ENCODE peak calls at places on chromosomes 11 and 22, in seven cellular contexts. One of them, this sample, is unnamed.

GRCh38 chr11:74070713-74071506 is 62.0 kb upstream of the UCP3 start:
- DNase-seq in cardiac muscle cell: no peak
- DNase-seq in heart left ventricle: no peak
- DNase-seq in choroid plexus epithelial cell: peak; percentile 28
- DNase-seq in dorsolateral prefrontal cortex: no peak
- DNase-seq in PC-3: peak; percentile 70
- DNase-seq in AG04450: no peak
- DNase-seq in this sample: no peak

GRCh38 chr11:7046474-7046873 is 26.2 kb downstream of the NLRP14 start:
- DNase-seq in dorsolateral prefrontal cortex: no peak
- DNase-seq in AG04450: peak; percentile 37
- DNase-seq in PC-3: no peak
- DNase-seq in cardiac muscle cell: no peak
- DNase-seq in heart left ventricle: no peak
- DNase-seq in choroid plexus epithelial cell: peak; percentile 54
- DNase-seq in this sample: no peak

GRCh38 chr11:11148598-11148997 is 204.5 kb downstream of the CSNK2A3 start:
- DNase-seq in PC-3: no peak
- DNase-seq in dorsolateral prefrontal cortex: no peak
- DNase-seq in choroid plexus epithelial cell: no peak
- DNase-seq in cardiac muscle cell: no peak
- DNase-seq in AG04450: no peak
- DNase-seq in heart left ventricle: no peak
- DNase-seq in this sample: no peak

GRCh38 chr11:8105133-8105532 is 24.1 kb downstream of the TUB start:
- DNase-seq in choroid plexus epithelial cell: no peak
- DNase-seq in heart left ventricle: no peak
- DNase-seq in PC-3: no peak
- DNase-seq in AG04450: no peak
- DNase-seq in cardiac muscle cell: no peak
- DNase-seq in dorsolateral prefrontal cortex: no peak
- DNase-seq in this sample: no peak

GRCh38 chr22:34105461-34106062 is 185.3 kb upstream of the LARGE1 start:
- DNase-seq in AG04450: no peak
- DNase-seq in cardiac muscle cell: peak; percentile 69
- DNase-seq in dorsolateral prefrontal cortex: peak; percentile 51
- DNase-seq in heart left ventricle: peak; percentile 31
- DNase-seq in PC-3: peak; percentile 9
- DNase-seq in choroid plexus epithelial cell: no peak
- DNase-seq in this sample: no peak

GRCh38 chr11:122642472-122642922 is 13.0 kb upstream of the UBASH3B start:
- DNase-seq in AG04450: no peak
- DNase-seq in cardiac muscle cell: peak; percentile 15
- DNase-seq in dorsolateral prefrontal cortex: no peak
- DNase-seq in choroid plexus epithelial cell: peak; percentile 72
- DNase-seq in heart left ventricle: no peak
- DNase-seq in PC-3: peak; percentile 98
- DNase-seq in this sample: peak; percentile 94

GRCh38 chr11:119694334-119694733 is 34.7 kb downstream of the NECTIN1 start:
- DNase-seq in heart left ventricle: no peak
- DNase-seq in dorsolateral prefrontal cortex: no peak
- DNase-seq in choroid plexus epithelial cell: peak; percentile 21
- DNase-seq in AG04450: no peak
- DNase-seq in PC-3: no peak
- DNase-seq in cardiac muscle cell: no peak
- DNase-seq in this sample: no peak

GRCh38 chr11:3160252-3161031 is 4.7 kb downstream of the OSBPL5 start:
- DNase-seq in cardiac muscle cell: peak; percentile 96
- DNase-seq in heart left ventricle: peak; percentile 89
- DNase-seq in choroid plexus epithelial cell: peak; percentile 96
- DNase-seq in PC-3: no peak
- DNase-seq in dorsolateral prefrontal cortex: peak; percentile 94
- DNase-seq in AG04450: peak; percentile 79
- DNase-seq in this sample: peak; percentile 98

GRCh38 chr11:110908401-110909106 is 196.3 kb upstream of the ARHGAP20 start:
- DNase-seq in PC-3: peak; percentile 60
- DNase-seq in cardiac muscle cell: no peak
- DNase-seq in dorsolateral prefrontal cortex: no peak
- DNase-seq in AG04450: peak; percentile 68
- DNase-seq in choroid plexus epithelial cell: peak; percentile 95
- DNase-seq in heart left ventricle: no peak
- DNase-seq in this sample: no peak

GRCh38 chr22:40716116-40716515 is 36.8 kb downstream of the MCHR1 start:
- DNase-seq in cardiac muscle cell: no peak
- DNase-seq in choroid plexus epithelial cell: no peak
- DNase-seq in heart left ventricle: no peak
- DNase-seq in AG04450: no peak
- DNase-seq in dorsolateral prefrontal cortex: no peak
- DNase-seq in PC-3: peak; percentile 46
- DNase-seq in this sample: no peak

GRCh38 chr22:40712311-40712710 is 33.0 kb downstream of the MCHR1 start:
- DNase-seq in dorsolateral prefrontal cortex: no peak
- DNase-seq in PC-3: no peak
- DNase-seq in cardiac muscle cell: no peak
- DNase-seq in AG04450: no peak
- DNase-seq in choroid plexus epithelial cell: no peak
- DNase-seq in heart left ventricle: no peak
- DNase-seq in this sample: no peak

GRCh38 chr22:40718250-40719204 is 39.2 kb downstream of the MCHR1 start:
- DNase-seq in AG04450: no peak
- DNase-seq in choroid plexus epithelial cell: no peak
- DNase-seq in PC-3: no peak
- DNase-seq in dorsolateral prefrontal cortex: no peak
- DNase-seq in cardiac muscle cell: no peak
- DNase-seq in heart left ventricle: no peak
- DNase-seq in this sample: no peak

GRCh38 chr22:40709752-40710413 is 30.6 kb downstream of the MCHR1 start:
- DNase-seq in AG04450: peak; percentile 65
- DNase-seq in heart left ventricle: peak; percentile 56
- DNase-seq in choroid plexus epithelial cell: peak; percentile 61
- DNase-seq in dorsolateral prefrontal cortex: no peak
- DNase-seq in PC-3: no peak
- DNase-seq in cardiac muscle cell: no peak
- DNase-seq in this sample: no peak

DNA sequence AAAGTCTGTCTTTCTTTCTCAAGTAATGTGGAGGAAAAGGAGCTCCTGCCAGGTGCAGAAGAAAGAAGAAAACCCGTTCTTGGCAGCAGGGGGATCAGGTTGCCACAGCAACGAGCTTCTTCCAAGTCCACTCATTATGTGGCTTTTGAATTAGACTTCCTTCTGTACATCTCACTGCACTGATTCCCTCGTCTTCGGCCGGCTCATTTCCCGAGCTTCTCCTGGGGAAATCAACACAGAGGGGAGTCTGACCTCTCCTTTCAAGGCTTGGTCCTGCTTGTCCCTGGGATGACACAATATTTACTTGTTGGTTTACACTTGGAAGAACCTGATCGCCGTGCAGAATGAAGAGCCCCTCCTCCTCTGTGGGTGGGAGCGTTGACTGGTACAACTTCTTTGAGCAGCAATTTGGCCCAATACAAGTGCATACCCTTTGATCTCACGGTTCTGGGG is 35.3 kb downstream of the MCHR1 start:
- DNase-seq in AG04450: peak; percentile 34
- DNase-seq in heart left ventricle: no peak
- DNase-seq in PC-3: peak; percentile 60
- DNase-seq in choroid plexus epithelial cell: peak; percentile 83
- DNase-seq in cardiac muscle cell: no peak
- DNase-seq in dorsolateral prefrontal cortex: peak; percentile 50
- DNase-seq in this sample: no peak
- H3K4me3 ChIP-seq in AG04450: peak overlapping the region; percentile 3
- H3K4me3 ChIP-seq in heart left ventricle: no peak overlapping the region
- H3K4me3 ChIP-seq in PC-3: peak overlapping the region; percentile 21
- H3K4me3 ChIP-seq in choroid plexus epithelial cell: no peak overlapping the region
- H3K4me3 ChIP-seq in cardiac muscle cell: no peak overlapping the region
- H3K4me3 ChIP-seq in dorsolateral prefrontal cortex: peak overlapping the region; percentile 38
- H3K4me3 ChIP-seq in this sample: peak overlapping the region; percentile 24

GRCh38 chr11:94513091-94513490 is 830 bp downstream of the C11orf97 start:
- DNase-seq in dorsolateral prefrontal cortex: no peak
- DNase-seq in AG04450: no peak
- DNase-seq in choroid plexus epithelial cell: no peak
- DNase-seq in cardiac muscle cell: no peak
- DNase-seq in heart left ventricle: no peak
- DNase-seq in PC-3: peak; percentile 75
- DNase-seq in this sample: no peak

GRCh38 chr11:94507485-94507884 is 4.8 kb upstream of the C11orf97 start:
- DNase-seq in cardiac muscle cell: no peak
- DNase-seq in choroid plexus epithelial cell: no peak
- DNase-seq in heart left ventricle: no peak
- DNase-seq in PC-3: peak; percentile 67
- DNase-seq in dorsolateral prefrontal cortex: no peak
- DNase-seq in AG04450: no peak
- DNase-seq in this sample: no peak

GRCh38 chr11:94515398-94515797 is 3.1 kb downstream of the C11orf97 start:
- DNase-seq in cardiac muscle cell: no peak
- DNase-seq in choroid plexus epithelial cell: no peak
- DNase-seq in heart left ventricle: no peak
- DNase-seq in dorsolateral prefrontal cortex: no peak
- DNase-seq in AG04450: no peak
- DNase-seq in PC-3: no peak
- DNase-seq in this sample: no peak

GRCh38 chr11:94516725-94517124 is 4.5 kb downstream of the C11orf97 start:
- DNase-seq in AG04450: no peak
- DNase-seq in PC-3: no peak
- DNase-seq in choroid plexus epithelial cell: no peak
- DNase-seq in dorsolateral prefrontal cortex: no peak
- DNase-seq in cardiac muscle cell: no peak
- DNase-seq in heart left ventricle: no peak
- DNase-seq in this sample: no peak

GRCh38 chr11:94511932-94512781 is at the start of gene C11orf97:
- DNase-seq in cardiac muscle cell: peak; percentile 70
- DNase-seq in choroid plexus epithelial cell: peak; percentile 48
- DNase-seq in PC-3: peak; percentile 76
- DNase-seq in heart left ventricle: peak; percentile 60
- DNase-seq in AG04450: no peak
- DNase-seq in dorsolateral prefrontal cortex: peak; percentile 59
- DNase-seq in this sample: peak; percentile 87
- H3K4me3 ChIP-seq in cardiac muscle cell: peak within 1 kb of the TSS; percentile 24
- H3K4me3 ChIP-seq in choroid plexus epithelial cell: peak within 1 kb of the TSS; percentile 68
- H3K4me3 ChIP-seq in PC-3: peak within 1 kb of the TSS; percentile 83
- H3K4me3 ChIP-seq in heart left ventricle: peak within 1 kb of the TSS; percentile 61
- H3K4me3 ChIP-seq in AG04450: peak within 1 kb of the TSS; percentile 71
- H3K4me3 ChIP-seq in dorsolateral prefrontal cortex: peak within 1 kb of the TSS; percentile 77
- H3K4me3 ChIP-seq in this sample: peak within 1 kb of the TSS; percentile 80

GRCh38 chr11:36350137-36350513 is 54.0 kb downstream of the PRR5L start:
- DNase-seq in choroid plexus epithelial cell: no peak
- DNase-seq in dorsolateral prefrontal cortex: no peak
- DNase-seq in AG04450: no peak
- DNase-seq in cardiac muscle cell: no peak
- DNase-seq in heart left ventricle: no peak
- DNase-seq in PC-3: no peak
- DNase-seq in this sample: no peak
- H3K4me3 ChIP-seq in choroid plexus epithelial cell: no peak overlapping the region
- H3K4me3 ChIP-seq in dorsolateral prefrontal cortex: no peak overlapping the region
- H3K4me3 ChIP-seq in AG04450: no peak overlapping the region
- H3K4me3 ChIP-seq in cardiac muscle cell: no peak overlapping the region
- H3K4me3 ChIP-seq in heart left ventricle: no peak overlapping the region
- H3K4me3 ChIP-seq in PC-3: no peak overlapping the region
- H3K4me3 ChIP-seq in this sample: no peak overlapping the region

GRCh38 chr11:12411806-12412727 is 34.7 kb downstream of the PARVA start:
- DNase-seq in PC-3: peak; percentile 79
- DNase-seq in AG04450: peak; percentile 85
- DNase-seq in dorsolateral prefrontal cortex: no peak
- DNase-seq in heart left ventricle: peak; percentile 59
- DNase-seq in cardiac muscle cell: peak; percentile 82
- DNase-seq in choroid plexus epithelial cell: peak; percentile 86
- DNase-seq in this sample: peak; percentile 86
- H3K4me3 ChIP-seq in PC-3: no peak overlapping the region
- H3K4me3 ChIP-seq in AG04450: no peak overlapping the region
- H3K4me3 ChIP-seq in dorsolateral prefrontal cortex: no peak overlapping the region
- H3K4me3 ChIP-seq in heart left ventricle: no peak overlapping the region
- H3K4me3 ChIP-seq in cardiac muscle cell: no peak overlapping the region
- H3K4me3 ChIP-seq in choroid plexus epithelial cell: no peak overlapping the region
- H3K4me3 ChIP-seq in this sample: peak overlapping the region; percentile 42

This sample was measured in osteoblast.